ENCODE peak calls at places on chromosomes 12 and 14, in eight cellular contexts. W is tibial nerve, E is ovary, K is RWPE1, J is left ventricle myocardium inferior, I is lung, D is caudate nucleus, Z is cardiac muscle cell. G is an unnamed sample.

GRCh38 chr14:98999901-99000300 is 272.1 kb downstream of the BCL11B start:
- DNase-seq in Z (no peak), K (no peak), J (no peak), W (no peak), E (no peak), D (no peak), I (no peak), G (no peak)

GRCh38 chr12:10960260-10960659 is 21.2 kb upstream of the TAS2R14 start:
- DNase-seq in Z (no peak), D (no peak), J (no peak), K (no peak), E (no peak), W (no peak), I (no peak), G (no peak)

GRCh38 chr14:90795744-90796143 is 20.5 kb downstream of the TTC7B start:
- DNase-seq in W (no peak), I (no peak), K (peak; percentile 67), J (no peak), D (no peak), Z (no peak), E (no peak), G (no peak)

GRCh38 chr12:109656681-109657262 is 56.9 kb upstream of the FAM222A start:
- DNase-seq in K (no peak), E (no peak), J (no peak), I (no peak), D (no peak), Z (no peak), W (no peak), G (no peak)

GRCh38 chr12:3129301-3130052 is 52.3 kb downstream of the TSPAN9 start:
- DNase-seq in K (no peak), D (no peak), Z (no peak), J (no peak), I (no peak), E (no peak), W (no peak), G (no peak)

GRCh38 chr12:46893429-46893828 is 67.6 kb upstream of the SLC38A4 start:
- DNase-seq in W (no peak), K (no peak), D (no peak), J (no peak), E (no peak), I (no peak), Z (no peak), G (no peak)

GRCh38 chr12:53842686-53843085 is 90.9 kb upstream of the CISTR start:
- DNase-seq in D (no peak), E (no peak), K (no peak), Z (no peak), W (no peak), J (no peak), I (no peak), G (no peak)

GRCh38 chr12:65170245-65170881 is 980 bp downstream of the LEMD3 start:
- DNase-seq in I (peak; percentile 69), W (no peak), K (peak; percentile 72), D (no peak), E (peak; percentile 43), J (peak; percentile 64), Z (peak; percentile 78), G (peak; percentile 17)

GRCh38 chr14:88960528-88960927 is 136.1 kb downstream of the TTC8 start:
- DNase-seq in D (no peak), J (no peak), Z (no peak), K (no peak), I (no peak), E (no peak), W (no peak), G (no peak)

GRCh38 chr12:52436000-52436827 is 2.0 kb upstream of the KRT75 start:
- DNase-seq in E (no peak), I (no peak), D (no peak), Z (peak; percentile 62), W (no peak), J (no peak), K (peak; percentile 43), G (no peak)

GRCh38 chr12:32921397-32921796 is 24.8 kb upstream of the PKP2 start:
- DNase-seq in K (peak; percentile 45), W (no peak), E (no peak), I (no peak), J (no peak), Z (no peak), D (no peak), G (no peak)

GRCh38 chr12:60335765-60336164 is 739.9 kb downstream of the SLC16A7 start:
- DNase-seq in Z (no peak), K (peak; percentile 59), I (no peak), D (no peak), E (no peak), W (no peak), J (no peak), G (no peak)

GRCh38 chr14:57574617-57575288 is 81.1 kb upstream of the CCDC198 start:
- DNase-seq in J (no peak), K (no peak), E (no peak), W (no peak), Z (no peak), D (no peak), I (no peak), G (no peak)

GRCh38 chr12:124169577-124169976 is 125.3 kb upstream of the RFLNA start:
- DNase-seq in Z (no peak), I (no peak), D (no peak), K (no peak), W (no peak), J (no peak), E (no peak), G (no peak)

GRCh38 chr12:113000433-113000832 is 22.1 kb downstream of the OAS2 start:
- DNase-seq in D (no peak), E (no peak), W (no peak), Z (no peak), I (no peak), K (no peak), J (no peak), G (no peak)
- H3K27ac ChIP-seq in D (no peak overlapping the region), E (no peak overlapping the region), W (no peak overlapping the region), Z (no peak overlapping the region), I (no peak overlapping the region), K (no peak overlapping the region), J (no peak overlapping the region), G (no peak overlapping the region)

DNA sequence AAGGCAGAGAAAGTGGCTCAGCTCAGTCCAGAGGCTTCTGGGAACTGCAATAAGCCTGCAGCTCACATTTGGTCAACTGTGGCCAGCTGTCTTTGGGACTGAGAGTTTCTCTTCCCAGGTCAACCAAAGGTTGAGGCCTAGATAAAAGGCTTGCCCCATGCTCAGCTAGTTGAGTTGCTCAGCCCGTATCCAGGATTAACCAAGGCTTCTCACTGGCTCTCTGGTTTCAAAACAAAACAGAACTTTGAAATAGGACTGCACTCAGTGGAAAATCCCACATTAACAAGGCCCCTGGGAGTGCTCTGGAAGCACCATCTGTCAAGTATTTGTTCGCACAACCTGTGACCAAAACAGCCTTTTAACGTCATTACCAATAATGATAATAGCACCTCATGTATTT is 40.3 kb upstream of the NUAK1 start:
- DNase-seq in W (peak; percentile 47), D (no peak), K (no peak), E (peak; percentile 42), J (no peak), I (no peak), Z (no peak), G (no peak)
- H3K27ac ChIP-seq in W (peak overlapping the region; percentile 82), D (no peak overlapping the region), K (no peak overlapping the region), E (peak overlapping the region; percentile 47), J (peak overlapping the region; percentile 69), I (no peak overlapping the region), Z (peak overlapping the region; percentile 80), G (no peak overlapping the region)

GRCh38 chr12:7935773-7936581 is at the start of gene SLC2A3:
- DNase-seq in Z (peak; percentile 74), J (peak; percentile 39), E (peak; percentile 42), I (peak; percentile 71), W (peak; percentile 53), D (peak; percentile 13), K (peak; percentile 46), G (no peak)
- H3K27ac ChIP-seq in Z (peak within 1 kb of the TSS; percentile 79), J (peak within 1 kb of the TSS; percentile 91), E (peak within 1 kb of the TSS; percentile 18), I (peak within 1 kb of the TSS; percentile 87), W (peak within 1 kb of the TSS; percentile 92), D (peak within 1 kb of the TSS; percentile 85), K (no peak within 1 kb of the TSS), G (peak within 1 kb of the TSS; percentile 66)

GRCh38 chr14:66509874-66510273 is 1.9 kb downstream of the GPHN start:
- DNase-seq in D (no peak), K (no peak), Z (peak; percentile 16), E (no peak), J (no peak), W (no peak), I (no peak), G (no peak)
- H3K27ac ChIP-seq in D (no peak overlapping the region), K (no peak overlapping the region), Z (no peak overlapping the region), E (no peak overlapping the region), J (peak overlapping the region; percentile 97), W (no peak overlapping the region), I (no peak overlapping the region), G (no peak overlapping the region)

GRCh38 chr14:100067481-100067880 is 2.3 kb downstream of the EVL start:
- DNase-seq in Z (no peak), E (no peak), K (no peak), J (no peak), D (no peak), I (no peak), W (no peak), G (no peak)
- H3K27ac ChIP-seq in Z (no peak overlapping the region), E (no peak overlapping the region), K (no peak overlapping the region), J (peak overlapping the region; percentile 41), D (peak overlapping the region; percentile 26), I (no peak overlapping the region), W (peak overlapping the region; percentile 63), G (peak overlapping the region; percentile 60)

GRCh38 chr12:15001733-15002471 is 29.1 kb downstream of the PDE6H start:
- DNase-seq in W (no peak), D (no peak), K (no peak), I (no peak), J (peak; percentile 39), E (peak; percentile 52), Z (peak; percentile 50), G (peak; percentile 26)

GRCh38 chr12:15000575-15000974 is 27.7 kb downstream of the PDE6H start:
- DNase-seq in W (no peak), I (no peak), E (no peak), J (no peak), D (no peak), Z (no peak), K (no peak), G (no peak)

GRCh38 chr12:14997998-14998397 is 25.2 kb downstream of the PDE6H start:
- DNase-seq in K (no peak), E (no peak), I (no peak), D (no peak), Z (no peak), J (no peak), W (no peak), G (no peak)

GRCh38 chr12:14999421-15000047 is 26.7 kb downstream of the PDE6H start:
- DNase-seq in I (no peak), W (no peak), Z (no peak), D (no peak), E (no peak), K (peak; percentile 14), J (no peak), G (no peak)

GRCh38 chr12:14998941-14999340 is 26.1 kb downstream of the PDE6H start:
- DNase-seq in Z (no peak), J (no peak), E (no peak), D (no peak), I (no peak), W (no peak), K (no peak), G (no peak)
- H3K27ac ChIP-seq in Z (no peak overlapping the region), J (no peak overlapping the region), E (no peak overlapping the region), D (no peak overlapping the region), I (no peak overlapping the region), W (no peak overlapping the region), K (no peak overlapping the region), G (no peak overlapping the region)

G was measured in substantia nigra.